ENCODE peak calls at places on chromosomes 5 and 9, in eight cellular contexts. One of them, this sample, is unnamed.

GRCh38 chr5:56155085-56155484 is 78.0 kb downstream of the ANKRD55 start:
- DNase-seq in PC-9: peak
- DNase-seq in stomach: no peak
- DNase-seq in left ventricle myocardium inferior: no peak
- DNase-seq in nephron progenitor cell: no peak
- DNase-seq in GM12891: no peak
- DNase-seq in cardiac septum: no peak
- DNase-seq in Kasumi-1: peak
- DNase-seq in this sample: no peak

GRCh38 chr5:61817472-61818326 is 485.6 kb downstream of the ZSWIM6 start:
- DNase-seq in Kasumi-1: peak
- DNase-seq in left ventricle myocardium inferior: peak
- DNase-seq in cardiac septum: no peak
- DNase-seq in stomach: peak
- DNase-seq in nephron progenitor cell: peak
- DNase-seq in PC-9: no peak
- DNase-seq in GM12891: no peak
- DNase-seq in this sample: no peak

GRCh38 chr5:157155297-157155696 is 10.8 kb downstream of the GARIN3 start:
- DNase-seq in Kasumi-1: no peak
- DNase-seq in stomach: no peak
- DNase-seq in PC-9: no peak
- DNase-seq in GM12891: no peak
- DNase-seq in nephron progenitor cell: no peak
- DNase-seq in left ventricle myocardium inferior: no peak
- DNase-seq in cardiac septum: no peak
- DNase-seq in this sample: no peak

GRCh38 chr9:107280543-107280942 is 2.5 kb upstream of the RAD23B start:
- DNase-seq in PC-9: peak
- DNase-seq in nephron progenitor cell: no peak
- DNase-seq in GM12891: no peak
- DNase-seq in left ventricle myocardium inferior: no peak
- DNase-seq in Kasumi-1: no peak
- DNase-seq in stomach: no peak
- DNase-seq in cardiac septum: no peak
- DNase-seq in this sample: no peak

GRCh38 chr5:83414601-83415000 is 56.9 kb upstream of the VCAN start:
- DNase-seq in nephron progenitor cell: no peak
- DNase-seq in Kasumi-1: no peak
- DNase-seq in cardiac septum: no peak
- DNase-seq in left ventricle myocardium inferior: no peak
- DNase-seq in stomach: no peak
- DNase-seq in PC-9: no peak
- DNase-seq in GM12891: no peak
- DNase-seq in this sample: no peak

GRCh38 chr9:135075234-135076142 is 12.0 kb upstream of the OLFM1 start:
- DNase-seq in nephron progenitor cell: peak
- DNase-seq in GM12891: no peak
- DNase-seq in cardiac septum: peak
- DNase-seq in Kasumi-1: no peak
- DNase-seq in left ventricle myocardium inferior: peak
- DNase-seq in PC-9: no peak
- DNase-seq in stomach: peak
- DNase-seq in this sample: no peak

GRCh38 chr5:116176124-116176523 is 91.3 kb downstream of the COMMD10 start:
- DNase-seq in PC-9: no peak
- DNase-seq in nephron progenitor cell: no peak
- DNase-seq in left ventricle myocardium inferior: no peak
- DNase-seq in GM12891: no peak
- DNase-seq in stomach: no peak
- DNase-seq in Kasumi-1: no peak
- DNase-seq in cardiac septum: no peak
- DNase-seq in this sample: no peak

GRCh38 chr9:38157711-38158110 is 88.7 kb upstream of the SHB start:
- DNase-seq in nephron progenitor cell: no peak
- DNase-seq in PC-9: no peak
- DNase-seq in Kasumi-1: no peak
- DNase-seq in stomach: no peak
- DNase-seq in GM12891: no peak
- DNase-seq in left ventricle myocardium inferior: no peak
- DNase-seq in cardiac septum: no peak
- DNase-seq in this sample: no peak

GRCh38 chr5:52915176-52915875 is 73.8 kb upstream of the ITGA2 start:
- DNase-seq in PC-9: peak
- DNase-seq in nephron progenitor cell: peak
- DNase-seq in left ventricle myocardium inferior: no peak
- DNase-seq in GM12891: peak
- DNase-seq in stomach: peak
- DNase-seq in Kasumi-1: peak
- DNase-seq in cardiac septum: no peak
- DNase-seq in this sample: peak

This sample was measured in GM19239.